ENCODE peak calls at places on chromosomes 5 and 9, in eight cellular contexts. K, T, P, O, X, F, W and J are unnamed samples.

GRCh38 chr9:126166291-126166690 is 160.3 kb upstream of the MVB12B start:
- DNase-seq in T (no peak), W (no peak), P (no peak), O (no peak), X (no peak), F (no peak), K (no peak), J (no peak)

GRCh38 chr9:76761448-76761847 is 2.8 kb upstream of the PCA3 start:
- DNase-seq in O (peak), F (no peak), X (peak), W (no peak), P (no peak), T (peak), K (peak), J (no peak)

GRCh38 chr5:130871346-130872086 is 293.5 kb downstream of the HINT1 start:
- DNase-seq in W (no peak), X (peak), F (peak), P (no peak), T (peak), K (peak), O (peak), J (peak)

GRCh38 chr5:472076-472655 is 29.2 kb downstream of the EXOC3 start:
- DNase-seq in P (peak), X (no peak), T (peak), O (no peak), F (no peak), K (no peak), W (no peak), J (no peak)

GRCh38 chr5:62617943-62618342 is 39.3 kb downstream of the LRRC70 start:
- DNase-seq in X (no peak), P (no peak), O (no peak), W (no peak), K (no peak), F (no peak), T (no peak), J (no peak)

GRCh38 chr9:133991211-133991921 is 758 bp downstream of the VAV2 start:
- DNase-seq in F (no peak), P (no peak), T (peak), W (no peak), O (peak), X (peak), K (no peak), J (no peak)

GRCh38 chr9:306907-307306 is 92.2 kb downstream of the DOCK8 start:
- DNase-seq in F (no peak), P (no peak), W (no peak), T (peak), O (peak), X (no peak), K (no peak), J (peak)

GRCh38 chr5:79202076-79202475 is 33.9 kb upstream of the JMY start:
- DNase-seq in K (no peak), O (no peak), T (peak), F (peak), P (no peak), W (no peak), X (peak), J (no peak)

GRCh38 chr5:14830210-14831005 is 41.2 kb downstream of the ANKH start:
- DNase-seq in X (peak), O (no peak), K (no peak), F (no peak), T (peak), P (no peak), W (no peak), J (no peak)

GRCh38 chr5:179227578-179228311 is 117.5 kb downstream of the ADAMTS2 start:
- DNase-seq in F (no peak), W (no peak), P (peak), K (no peak), O (no peak), X (no peak), T (peak), J (no peak)